ENCODE peak calls at places on chromosomes 11 and 22, in nine cellular contexts. T is MM.1S, H is neural crest cell, I is prostate gland, W is choroid plexus epithelial cell, C is heart right ventricle, Z is HFFc6, J is H9, K is endothelial cell. G is an unnamed sample.

GRCh38 chr11:61956191-61957027 is 6.3 kb downstream of the BEST1 start:
- DNase-seq in T (no peak), H (no peak), I (no peak), W (no peak), C (no peak), Z (no peak), J (no peak), K (no peak), G (no peak)

GRCh38 chr11:75198278-75198948 is 42.2 kb upstream of the TPBGL start:
- DNase-seq in T (no peak), H (no peak), I (peak; percentile 30), W (no peak), C (no peak), Z (no peak), J (no peak), K (no peak), G (no peak)

GRCh38 chr11:119664063-119664572 is 64.9 kb downstream of the NECTIN1 start:
- DNase-seq in T (no peak), H (no peak), I (peak; percentile 62), W (peak; percentile 27), C (no peak), Z (no peak), J (no peak), K (no peak), G (no peak)

GRCh38 chr11:12818333-12819015 is 144.3 kb downstream of the TEAD1 start:
- DNase-seq in T (no peak), H (no peak), I (no peak), W (peak; percentile 93), C (peak; percentile 29), Z (peak; percentile 83), J (no peak), K (no peak), G (no peak)

GRCh38 chr11:10899542-10899830 is 41.6 kb upstream of the ZBED5 start:
- DNase-seq in T (no peak), H (no peak), I (peak; percentile 88), W (no peak), C (peak; percentile 57), Z (no peak), J (no peak), K (no peak), G (no peak)

GRCh38 chr11:98701541-98701940 is 319.2 kb upstream of the CNTN5 start:
- DNase-seq in T (no peak), H (no peak), I (no peak), W (no peak), C (no peak), Z (no peak), J (no peak), K (no peak), G (no peak)

GRCh38 chr11:121914508-121914907 is 201.5 kb downstream of the BLID start:
- DNase-seq in T (no peak), H (no peak), I (no peak), W (no peak), C (no peak), Z (no peak), J (no peak), K (no peak), G (no peak)

GRCh38 chr11:116712428-116712827 is 60.4 kb downstream of the BUD13 start:
- DNase-seq in T (no peak), H (no peak), I (no peak), W (no peak), C (no peak), Z (no peak), J (no peak), K (no peak), G (no peak)

GRCh38 chr11:61511383-61511782 is 2.8 kb downstream of the LRRC10B start:
- DNase-seq in T (no peak), H (no peak), I (no peak), W (no peak), C (no peak), Z (no peak), J (no peak), K (no peak), G (no peak)

GRCh38 chr11:86623736-86624135 is 48.7 kb downstream of the ME3 start:
- DNase-seq in T (no peak), H (no peak), I (no peak), W (no peak), C (no peak), Z (no peak), J (no peak), K (no peak), G (no peak)

GRCh38 chr22:32794449-32795213 is 6.9 kb upstream of the TIMP3 start:
- DNase-seq in T (no peak), H (no peak), I (no peak), W (peak; percentile 43), C (no peak), Z (no peak), J (peak; percentile 35), K (no peak), G (no peak)

GRCh38 chr11:117144477-117145392 is 648 bp downstream of the PAFAH1B2 start:
- DNase-seq in T (peak; percentile 47), H (peak; percentile 3), I (peak; percentile 44), W (peak; percentile 85), C (peak; percentile 53), Z (peak; percentile 71), J (no peak), K (peak; percentile 50), G (peak; percentile 73)

GRCh38 chr22:35630387-35630793 is 13.3 kb upstream of the MB start:
- DNase-seq in T (no peak), H (no peak), I (no peak), W (peak; percentile 31), C (no peak), Z (peak; percentile 61), J (peak; percentile 57), K (no peak), G (no peak)

GRCh38 chr11:42620796-42621195 is 691.0 kb upstream of the API5 start:
- DNase-seq in T (no peak), H (no peak), I (no peak), W (no peak), C (no peak), Z (no peak), J (no peak), K (no peak), G (no peak)

GRCh38 chr11:11779975-11780374 is 61.8 kb upstream of the USP47 start:
- DNase-seq in T (no peak), H (no peak), I (no peak), W (no peak), C (no peak), Z (no peak), J (no peak), K (no peak), G (no peak)

GRCh38 chr22:44153705-44154104 is 27.0 kb upstream of the PARVG start:
- DNase-seq in T (no peak), H (no peak), I (no peak), W (no peak), C (no peak), Z (no peak), J (no peak), K (no peak), G (no peak)

DNA sequence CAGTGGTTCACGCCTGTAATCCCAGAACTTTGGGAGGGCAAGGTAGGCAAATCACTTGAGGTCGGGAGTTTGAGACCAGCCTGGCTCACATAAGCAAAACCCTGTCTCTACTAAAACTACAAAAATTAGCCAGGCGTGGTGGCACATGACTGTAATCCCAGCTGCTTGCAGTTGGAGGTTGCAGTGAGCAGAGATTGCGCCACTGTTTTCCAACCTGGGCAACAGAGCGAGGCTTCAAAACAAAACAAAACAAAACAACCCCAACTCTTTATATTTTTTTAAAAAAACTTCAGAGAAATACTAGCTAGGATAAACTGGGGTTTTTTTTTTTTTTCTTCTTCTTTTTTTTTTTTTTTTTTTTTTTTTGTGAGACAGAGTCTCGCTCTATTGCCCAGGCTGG is 31.8 kb upstream of the RAPSN start:
- DNase-seq in T (no peak), H (no peak), I (no peak), W (peak; percentile 37), C (no peak), Z (no peak), J (no peak), K (no peak), G (no peak)
- TF ChIP-seq CTCF in T (no peak), H (no peak), I (no peak), W (peak; percentile 20), C (no peak), Z (no peak), J (no peak), K (no peak), G (no peak)

GRCh38 chr22:50146440-50147228 is 23.9 kb upstream of the PANX2 start:
- DNase-seq in T (no peak), H (no peak), I (no peak), W (peak; percentile 88), C (peak; percentile 59), Z (peak; percentile 72), J (no peak), K (no peak), G (no peak)
- TF ChIP-seq CTCF in T (no peak), H (peak; percentile 67), I (peak; percentile 41), W (peak; percentile 98), C (peak; percentile 65), Z (peak; percentile 87), J (peak; percentile 40), K (no peak), G (peak; percentile 42)

DNA sequence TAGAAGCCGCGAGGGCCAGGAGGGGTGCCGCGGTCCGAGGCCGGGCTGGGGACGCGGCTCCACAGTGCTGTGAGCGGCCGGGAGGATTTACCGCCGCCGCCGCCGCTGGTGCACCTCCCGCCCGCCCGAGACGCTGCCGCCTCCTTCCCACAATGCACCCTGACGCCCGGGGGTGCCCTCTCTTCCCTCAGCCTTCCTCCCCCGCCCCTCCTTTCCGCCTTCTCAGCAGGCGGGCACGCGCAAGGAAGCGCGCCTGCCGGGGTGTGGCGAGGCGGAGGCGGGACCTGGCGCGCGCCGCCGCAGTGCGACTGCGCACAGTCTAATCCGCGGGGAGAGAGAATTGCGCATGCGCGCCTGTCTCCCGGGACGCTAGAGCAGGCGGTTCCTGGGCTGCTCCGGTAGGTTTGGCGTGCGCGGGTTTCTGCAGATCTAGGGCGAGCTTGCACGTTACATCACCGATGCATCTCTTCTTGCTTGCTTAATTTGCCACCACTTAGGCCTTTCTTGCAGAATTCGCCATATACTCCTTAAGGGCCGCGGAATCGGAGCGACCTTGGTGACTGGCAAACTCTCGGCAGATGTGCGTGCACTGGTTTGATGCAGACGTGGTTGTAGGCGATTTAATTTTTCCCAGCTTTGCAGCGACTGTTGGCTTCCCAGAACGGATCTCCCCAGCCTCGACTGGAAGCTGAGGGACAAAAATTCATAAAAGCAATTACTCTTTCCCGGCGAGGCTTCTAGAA is at the start of the genes GVQW3 and THAP12:
- DNase-seq in T (peak; percentile 97), H (peak; percentile 96), I (peak; percentile 96), W (peak; percentile 99), C (peak; percentile 99), Z (peak; percentile 95), J (peak; percentile 97), K (peak; percentile 98), G (peak; percentile 99)
- TF ChIP-seq CTCF in T (peak; percentile 39), H (no peak), I (no peak), W (no peak), C (no peak), Z (no peak), J (peak; percentile 28), K (no peak), G (peak; percentile 35)

DNA sequence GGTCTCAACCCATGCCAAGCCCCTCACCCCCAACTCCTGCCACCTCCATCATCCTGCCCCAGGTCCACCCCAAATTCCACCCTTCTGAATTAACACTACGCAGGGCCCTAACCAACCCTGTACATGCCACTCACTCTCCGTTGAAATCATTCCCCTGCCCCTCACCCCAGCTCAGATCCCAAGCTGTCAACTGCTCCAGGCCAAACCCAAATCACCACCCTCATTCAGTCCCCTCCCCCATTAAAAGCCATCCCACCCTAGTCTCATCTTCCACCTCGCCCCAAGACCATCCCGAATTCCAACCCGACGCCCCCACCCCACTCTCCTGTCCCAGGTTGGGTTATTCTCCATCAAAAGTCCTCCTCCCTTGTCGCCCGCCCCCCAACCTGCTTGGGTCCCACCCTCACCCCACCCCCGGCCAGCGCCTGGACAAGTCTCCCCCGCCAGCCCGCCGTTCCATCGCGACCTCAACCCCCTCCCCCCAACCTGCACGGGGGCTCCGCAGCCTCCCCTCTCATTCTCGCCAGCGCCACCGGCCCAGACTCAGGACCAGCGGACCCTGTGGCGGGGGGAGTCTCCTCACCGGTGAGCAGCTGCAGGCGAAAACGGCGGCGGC is 464 bp downstream of the FAM168A start:
- DNase-seq in T (no peak), H (no peak), I (peak; percentile 5), W (no peak), C (no peak), Z (no peak), J (no peak), K (peak; percentile 5), G (no peak)
- TF ChIP-seq CTCF in T (no peak), H (no peak), I (no peak), W (no peak), C (no peak), Z (no peak), J (no peak), K (no peak), G (no peak)